ENCODE peak calls at places on chromosomes 6 and 20, in seven cellular contexts. One of them, this sample, is unnamed.

GRCh38 chr6:103122766-103123601 is 1729.5 kb downstream of the GRIK2 start:
- DNase-seq in H54: peak
- DNase-seq in GM13976: peak
- DNase-seq in smooth muscle cell of the brain vasculature: no peak
- DNase-seq in mesothelial cell of epicardium: peak
- DNase-seq in stimulated activated CD4-positive, alpha-beta T cell treated with anti-CD3 and anti-CD28 coated beads, Interleukin-15, amount 100 ng/mL, for 1 hour: no peak
- DNase-seq in cardiac fibroblast: peak
- DNase-seq in this sample: no peak

GRCh38 chr6:111813247-111814162 is 59.7 kb downstream of the FYN start:
- DNase-seq in stimulated activated CD4-positive, alpha-beta T cell treated with anti-CD3 and anti-CD28 coated beads, Interleukin-15, amount 100 ng/mL, for 1 hour: no peak
- DNase-seq in mesothelial cell of epicardium: no peak
- DNase-seq in GM13976: no peak
- DNase-seq in H54: no peak
- DNase-seq in cardiac fibroblast: peak
- DNase-seq in smooth muscle cell of the brain vasculature: no peak
- DNase-seq in this sample: no peak

GRCh38 chr6:85498596-85499258 is 48.8 kb downstream of the NT5E start:
- DNase-seq in mesothelial cell of epicardium: no peak
- DNase-seq in stimulated activated CD4-positive, alpha-beta T cell treated with anti-CD3 and anti-CD28 coated beads, Interleukin-15, amount 100 ng/mL, for 1 hour: no peak
- DNase-seq in cardiac fibroblast: peak
- DNase-seq in GM13976: no peak
- DNase-seq in smooth muscle cell of the brain vasculature: peak
- DNase-seq in H54: no peak
- DNase-seq in this sample: peak

GRCh38 chr6:50185006-50185405 is 135.3 kb upstream of the DEFB112 start:
- DNase-seq in stimulated activated CD4-positive, alpha-beta T cell treated with anti-CD3 and anti-CD28 coated beads, Interleukin-15, amount 100 ng/mL, for 1 hour: no peak
- DNase-seq in H54: peak
- DNase-seq in cardiac fibroblast: no peak
- DNase-seq in GM13976: no peak
- DNase-seq in mesothelial cell of epicardium: no peak
- DNase-seq in smooth muscle cell of the brain vasculature: no peak
- DNase-seq in this sample: no peak

GRCh38 chr6:16764188-16764950 is 3.1 kb upstream of the ATXN1 start:
- DNase-seq in GM13976: no peak
- DNase-seq in mesothelial cell of epicardium: no peak
- DNase-seq in stimulated activated CD4-positive, alpha-beta T cell treated with anti-CD3 and anti-CD28 coated beads, Interleukin-15, amount 100 ng/mL, for 1 hour: no peak
- DNase-seq in cardiac fibroblast: peak
- DNase-seq in smooth muscle cell of the brain vasculature: no peak
- DNase-seq in H54: no peak
- DNase-seq in this sample: no peak

GRCh38 chr20:34437330-34437986 is 74.4 kb downstream of the ITCH start:
- DNase-seq in mesothelial cell of epicardium: no peak
- DNase-seq in stimulated activated CD4-positive, alpha-beta T cell treated with anti-CD3 and anti-CD28 coated beads, Interleukin-15, amount 100 ng/mL, for 1 hour: no peak
- DNase-seq in smooth muscle cell of the brain vasculature: no peak
- DNase-seq in GM13976: no peak
- DNase-seq in H54: no peak
- DNase-seq in cardiac fibroblast: peak
- DNase-seq in this sample: no peak

GRCh38 chr20:26167499-26167898 is 470.8 kb upstream of the ZNF337 start:
- DNase-seq in GM13976: no peak
- DNase-seq in stimulated activated CD4-positive, alpha-beta T cell treated with anti-CD3 and anti-CD28 coated beads, Interleukin-15, amount 100 ng/mL, for 1 hour: no peak
- DNase-seq in mesothelial cell of epicardium: no peak
- DNase-seq in smooth muscle cell of the brain vasculature: no peak
- DNase-seq in cardiac fibroblast: peak
- DNase-seq in H54: no peak
- DNase-seq in this sample: no peak

GRCh38 chr6:160221423-160221822 is 37.2 kb downstream of the SLC22A2 start:
- DNase-seq in mesothelial cell of epicardium: no peak
- DNase-seq in stimulated activated CD4-positive, alpha-beta T cell treated with anti-CD3 and anti-CD28 coated beads, Interleukin-15, amount 100 ng/mL, for 1 hour: no peak
- DNase-seq in GM13976: no peak
- DNase-seq in H54: no peak
- DNase-seq in cardiac fibroblast: peak
- DNase-seq in smooth muscle cell of the brain vasculature: no peak
- DNase-seq in this sample: no peak

GRCh38 chr6:3139090-3139903 is 18.0 kb downstream of the TUBB2A start:
- DNase-seq in stimulated activated CD4-positive, alpha-beta T cell treated with anti-CD3 and anti-CD28 coated beads, Interleukin-15, amount 100 ng/mL, for 1 hour: no peak
- DNase-seq in smooth muscle cell of the brain vasculature: peak
- DNase-seq in mesothelial cell of epicardium: no peak
- DNase-seq in GM13976: peak
- DNase-seq in H54: no peak
- DNase-seq in cardiac fibroblast: peak
- DNase-seq in this sample: no peak

GRCh38 chr6:137728386-137729349 is 138.4 kb upstream of the TNFAIP3 start:
- DNase-seq in smooth muscle cell of the brain vasculature: no peak
- DNase-seq in GM13976: no peak
- DNase-seq in stimulated activated CD4-positive, alpha-beta T cell treated with anti-CD3 and anti-CD28 coated beads, Interleukin-15, amount 100 ng/mL, for 1 hour: no peak
- DNase-seq in mesothelial cell of epicardium: no peak
- DNase-seq in H54: peak
- DNase-seq in cardiac fibroblast: peak
- DNase-seq in this sample: no peak

GRCh38 chr6:3356056-3356823 is 97.5 kb downstream of the PSMG4 start:
- DNase-seq in smooth muscle cell of the brain vasculature: peak
- DNase-seq in stimulated activated CD4-positive, alpha-beta T cell treated with anti-CD3 and anti-CD28 coated beads, Interleukin-15, amount 100 ng/mL, for 1 hour: peak
- DNase-seq in GM13976: peak
- DNase-seq in mesothelial cell of epicardium: peak
- DNase-seq in H54: peak
- DNase-seq in cardiac fibroblast: peak
- DNase-seq in this sample: no peak

GRCh38 chr6:14010275-14010674 is 85.5 kb downstream of the RNF182 start:
- DNase-seq in GM13976: no peak
- DNase-seq in mesothelial cell of epicardium: no peak
- DNase-seq in cardiac fibroblast: no peak
- DNase-seq in stimulated activated CD4-positive, alpha-beta T cell treated with anti-CD3 and anti-CD28 coated beads, Interleukin-15, amount 100 ng/mL, for 1 hour: no peak
- DNase-seq in H54: no peak
- DNase-seq in smooth muscle cell of the brain vasculature: no peak
- DNase-seq in this sample: no peak

GRCh38 chr20:1489764-1490436 is 1.3 kb downstream of the SIRPB2 start:
- DNase-seq in H54: no peak
- DNase-seq in cardiac fibroblast: peak
- DNase-seq in GM13976: no peak
- DNase-seq in smooth muscle cell of the brain vasculature: no peak
- DNase-seq in mesothelial cell of epicardium: no peak
- DNase-seq in stimulated activated CD4-positive, alpha-beta T cell treated with anti-CD3 and anti-CD28 coated beads, Interleukin-15, amount 100 ng/mL, for 1 hour: no peak
- DNase-seq in this sample: no peak

GRCh38 chr6:112683106-112683505 is 336.0 kb downstream of the RFPL4B start:
- DNase-seq in cardiac fibroblast: peak
- DNase-seq in GM13976: no peak
- DNase-seq in stimulated activated CD4-positive, alpha-beta T cell treated with anti-CD3 and anti-CD28 coated beads, Interleukin-15, amount 100 ng/mL, for 1 hour: no peak
- DNase-seq in mesothelial cell of epicardium: no peak
- DNase-seq in smooth muscle cell of the brain vasculature: no peak
- DNase-seq in H54: no peak
- DNase-seq in this sample: no peak

GRCh38 chr20:38094373-38094775 is 60.8 kb downstream of the RPRD1B start:
- DNase-seq in stimulated activated CD4-positive, alpha-beta T cell treated with anti-CD3 and anti-CD28 coated beads, Interleukin-15, amount 100 ng/mL, for 1 hour: no peak
- DNase-seq in mesothelial cell of epicardium: no peak
- DNase-seq in smooth muscle cell of the brain vasculature: no peak
- DNase-seq in cardiac fibroblast: peak
- DNase-seq in GM13976: peak
- DNase-seq in H54: peak
- DNase-seq in this sample: no peak

GRCh38 chr6:140256213-140256612 is 881.8 kb upstream of the CITED2 start:
- DNase-seq in smooth muscle cell of the brain vasculature: no peak
- DNase-seq in cardiac fibroblast: peak
- DNase-seq in H54: no peak
- DNase-seq in mesothelial cell of epicardium: no peak
- DNase-seq in stimulated activated CD4-positive, alpha-beta T cell treated with anti-CD3 and anti-CD28 coated beads, Interleukin-15, amount 100 ng/mL, for 1 hour: no peak
- DNase-seq in GM13976: no peak
- DNase-seq in this sample: no peak

GRCh38 chr20:60269571-60270162 is 311.4 kb downstream of the CDH26 start:
- DNase-seq in H54: no peak
- DNase-seq in GM13976: no peak
- DNase-seq in mesothelial cell of epicardium: no peak
- DNase-seq in cardiac fibroblast: no peak
- DNase-seq in stimulated activated CD4-positive, alpha-beta T cell treated with anti-CD3 and anti-CD28 coated beads, Interleukin-15, amount 100 ng/mL, for 1 hour: no peak
- DNase-seq in smooth muscle cell of the brain vasculature: no peak
- DNase-seq in this sample: no peak

GRCh38 chr20:31570735-31571617 is 34.1 kb upstream of the ID1 start:
- DNase-seq in stimulated activated CD4-positive, alpha-beta T cell treated with anti-CD3 and anti-CD28 coated beads, Interleukin-15, amount 100 ng/mL, for 1 hour: no peak
- DNase-seq in GM13976: no peak
- DNase-seq in cardiac fibroblast: no peak
- DNase-seq in mesothelial cell of epicardium: no peak
- DNase-seq in H54: no peak
- DNase-seq in smooth muscle cell of the brain vasculature: no peak
- DNase-seq in this sample: no peak

GRCh38 chr20:59412896-59413295 is 112.5 kb downstream of the EDN3 start:
- DNase-seq in mesothelial cell of epicardium: no peak
- DNase-seq in smooth muscle cell of the brain vasculature: no peak
- DNase-seq in GM13976: no peak
- DNase-seq in cardiac fibroblast: no peak
- DNase-seq in stimulated activated CD4-positive, alpha-beta T cell treated with anti-CD3 and anti-CD28 coated beads, Interleukin-15, amount 100 ng/mL, for 1 hour: no peak
- DNase-seq in H54: no peak
- DNase-seq in this sample: no peak

GRCh38 chr20:64159711-64160110 is 4.5 kb upstream of the MYT1 start:
- DNase-seq in smooth muscle cell of the brain vasculature: no peak
- DNase-seq in H54: no peak
- DNase-seq in cardiac fibroblast: no peak
- DNase-seq in mesothelial cell of epicardium: no peak
- DNase-seq in GM13976: no peak
- DNase-seq in stimulated activated CD4-positive, alpha-beta T cell treated with anti-CD3 and anti-CD28 coated beads, Interleukin-15, amount 100 ng/mL, for 1 hour: no peak
- DNase-seq in this sample: no peak

GRCh38 chr6:153956807-153957206 is 82.2 kb upstream of the OPRM1 start:
- DNase-seq in GM13976: no peak
- DNase-seq in smooth muscle cell of the brain vasculature: no peak
- DNase-seq in H54: no peak
- DNase-seq in stimulated activated CD4-positive, alpha-beta T cell treated with anti-CD3 and anti-CD28 coated beads, Interleukin-15, amount 100 ng/mL, for 1 hour: no peak
- DNase-seq in mesothelial cell of epicardium: no peak
- DNase-seq in cardiac fibroblast: peak
- DNase-seq in this sample: no peak

GRCh38 chr6:149867876-149868640 is 3.9 kb upstream of the LRP11 start:
- DNase-seq in H54: peak
- DNase-seq in GM13976: no peak
- DNase-seq in smooth muscle cell of the brain vasculature: no peak
- DNase-seq in stimulated activated CD4-positive, alpha-beta T cell treated with anti-CD3 and anti-CD28 coated beads, Interleukin-15, amount 100 ng/mL, for 1 hour: no peak
- DNase-seq in mesothelial cell of epicardium: no peak
- DNase-seq in cardiac fibroblast: peak
- DNase-seq in this sample: no peak

GRCh38 chr20:48002517-48002970 is 217.3 kb upstream of the SULF2 start:
- DNase-seq in mesothelial cell of epicardium: no peak
- DNase-seq in stimulated activated CD4-positive, alpha-beta T cell treated with anti-CD3 and anti-CD28 coated beads, Interleukin-15, amount 100 ng/mL, for 1 hour: no peak
- DNase-seq in smooth muscle cell of the brain vasculature: no peak
- DNase-seq in H54: no peak
- DNase-seq in GM13976: peak
- DNase-seq in cardiac fibroblast: no peak
- DNase-seq in this sample: no peak

GRCh38 chr6:161943561-161943960 is 669.7 kb upstream of the AGPAT4 start:
- DNase-seq in GM13976: no peak
- DNase-seq in cardiac fibroblast: no peak
- DNase-seq in H54: no peak
- DNase-seq in stimulated activated CD4-positive, alpha-beta T cell treated with anti-CD3 and anti-CD28 coated beads, Interleukin-15, amount 100 ng/mL, for 1 hour: no peak
- DNase-seq in smooth muscle cell of the brain vasculature: no peak
- DNase-seq in mesothelial cell of epicardium: no peak
- DNase-seq in this sample: no peak

GRCh38 chr6:14382381-14383236 is 265.0 kb downstream of the CD83 start:
- DNase-seq in mesothelial cell of epicardium: no peak
- DNase-seq in cardiac fibroblast: no peak
- DNase-seq in stimulated activated CD4-positive, alpha-beta T cell treated with anti-CD3 and anti-CD28 coated beads, Interleukin-15, amount 100 ng/mL, for 1 hour: no peak
- DNase-seq in H54: no peak
- DNase-seq in GM13976: no peak
- DNase-seq in smooth muscle cell of the brain vasculature: no peak
- DNase-seq in this sample: no peak

GRCh38 chr6:46377209-46377608 is 114.0 kb downstream of the RCAN2 start:
- DNase-seq in stimulated activated CD4-positive, alpha-beta T cell treated with anti-CD3 and anti-CD28 coated beads, Interleukin-15, amount 100 ng/mL, for 1 hour: no peak
- DNase-seq in H54: no peak
- DNase-seq in cardiac fibroblast: no peak
- DNase-seq in mesothelial cell of epicardium: no peak
- DNase-seq in smooth muscle cell of the brain vasculature: no peak
- DNase-seq in GM13976: no peak
- DNase-seq in this sample: no peak

GRCh38 chr6:103011605-103012004 is 1618.1 kb downstream of the GRIK2 start:
- DNase-seq in mesothelial cell of epicardium: no peak
- DNase-seq in H54: no peak
- DNase-seq in GM13976: no peak
- DNase-seq in cardiac fibroblast: no peak
- DNase-seq in smooth muscle cell of the brain vasculature: no peak
- DNase-seq in stimulated activated CD4-positive, alpha-beta T cell treated with anti-CD3 and anti-CD28 coated beads, Interleukin-15, amount 100 ng/mL, for 1 hour: no peak
- DNase-seq in this sample: no peak

GRCh38 chr6:138517635-138518034 is 18.3 kb upstream of the NHSL1 start:
- DNase-seq in stimulated activated CD4-positive, alpha-beta T cell treated with anti-CD3 and anti-CD28 coated beads, Interleukin-15, amount 100 ng/mL, for 1 hour: peak
- DNase-seq in H54: no peak
- DNase-seq in GM13976: peak
- DNase-seq in cardiac fibroblast: peak
- DNase-seq in smooth muscle cell of the brain vasculature: no peak
- DNase-seq in mesothelial cell of epicardium: no peak
- DNase-seq in this sample: no peak

GRCh38 chr20:35111141-35111888 is 18.7 kb upstream of the TRPC4AP start:
- DNase-seq in H54: peak
- DNase-seq in cardiac fibroblast: peak
- DNase-seq in mesothelial cell of epicardium: no peak
- DNase-seq in stimulated activated CD4-positive, alpha-beta T cell treated with anti-CD3 and anti-CD28 coated beads, Interleukin-15, amount 100 ng/mL, for 1 hour: no peak
- DNase-seq in GM13976: no peak
- DNase-seq in smooth muscle cell of the brain vasculature: no peak
- DNase-seq in this sample: no peak

GRCh38 chr6:7115452-7116223 is 7.9 kb downstream of the RREB1 start:
- DNase-seq in mesothelial cell of epicardium: no peak
- DNase-seq in smooth muscle cell of the brain vasculature: no peak
- DNase-seq in cardiac fibroblast: no peak
- DNase-seq in GM13976: no peak
- DNase-seq in H54: no peak
- DNase-seq in stimulated activated CD4-positive, alpha-beta T cell treated with anti-CD3 and anti-CD28 coated beads, Interleukin-15, amount 100 ng/mL, for 1 hour: no peak
- DNase-seq in this sample: no peak

GRCh38 chr20:56187791-56188190 is 60.7 kb upstream of the MC3R start:
- DNase-seq in smooth muscle cell of the brain vasculature: no peak
- DNase-seq in stimulated activated CD4-positive, alpha-beta T cell treated with anti-CD3 and anti-CD28 coated beads, Interleukin-15, amount 100 ng/mL, for 1 hour: no peak
- DNase-seq in GM13976: no peak
- DNase-seq in H54: peak
- DNase-seq in mesothelial cell of epicardium: no peak
- DNase-seq in cardiac fibroblast: peak
- DNase-seq in this sample: no peak

GRCh38 chr6:22952076-22952475 is 382.7 kb downstream of the HDGFL1 start:
- DNase-seq in smooth muscle cell of the brain vasculature: no peak
- DNase-seq in H54: no peak
- DNase-seq in mesothelial cell of epicardium: no peak
- DNase-seq in GM13976: no peak
- DNase-seq in cardiac fibroblast: no peak
- DNase-seq in stimulated activated CD4-positive, alpha-beta T cell treated with anti-CD3 and anti-CD28 coated beads, Interleukin-15, amount 100 ng/mL, for 1 hour: no peak
- DNase-seq in this sample: no peak

GRCh38 chr6:47009583-47009982 is 32.5 kb downstream of the ADGRF1 start:
- DNase-seq in H54: no peak
- DNase-seq in stimulated activated CD4-positive, alpha-beta T cell treated with anti-CD3 and anti-CD28 coated beads, Interleukin-15, amount 100 ng/mL, for 1 hour: no peak
- DNase-seq in GM13976: no peak
- DNase-seq in cardiac fibroblast: no peak
- DNase-seq in smooth muscle cell of the brain vasculature: no peak
- DNase-seq in mesothelial cell of epicardium: no peak
- DNase-seq in this sample: no peak

GRCh38 chr20:11108102-11108842 is 434.5 kb upstream of the JAG1 start:
- DNase-seq in GM13976: no peak
- DNase-seq in cardiac fibroblast: peak
- DNase-seq in mesothelial cell of epicardium: no peak
- DNase-seq in H54: no peak
- DNase-seq in smooth muscle cell of the brain vasculature: no peak
- DNase-seq in stimulated activated CD4-positive, alpha-beta T cell treated with anti-CD3 and anti-CD28 coated beads, Interleukin-15, amount 100 ng/mL, for 1 hour: no peak
- DNase-seq in this sample: no peak

GRCh38 chr6:23145801-23146200 is 576.4 kb downstream of the HDGFL1 start:
- DNase-seq in mesothelial cell of epicardium: no peak
- DNase-seq in smooth muscle cell of the brain vasculature: no peak
- DNase-seq in stimulated activated CD4-positive, alpha-beta T cell treated with anti-CD3 and anti-CD28 coated beads, Interleukin-15, amount 100 ng/mL, for 1 hour: no peak
- DNase-seq in H54: no peak
- DNase-seq in cardiac fibroblast: no peak
- DNase-seq in GM13976: no peak
- DNase-seq in this sample: no peak

GRCh38 chr6:170093276-170093657 is 197.6 kb downstream of the DLL1 start:
- DNase-seq in smooth muscle cell of the brain vasculature: no peak
- DNase-seq in GM13976: no peak
- DNase-seq in H54: no peak
- DNase-seq in cardiac fibroblast: no peak
- DNase-seq in stimulated activated CD4-positive, alpha-beta T cell treated with anti-CD3 and anti-CD28 coated beads, Interleukin-15, amount 100 ng/mL, for 1 hour: no peak
- DNase-seq in mesothelial cell of epicardium: no peak
- DNase-seq in this sample: no peak

GRCh38 chr20:37615507-37616425 is 78.1 kb upstream of the CTNNBL1 start:
- DNase-seq in H54: peak
- DNase-seq in mesothelial cell of epicardium: peak
- DNase-seq in smooth muscle cell of the brain vasculature: no peak
- DNase-seq in cardiac fibroblast: peak
- DNase-seq in GM13976: peak
- DNase-seq in stimulated activated CD4-positive, alpha-beta T cell treated with anti-CD3 and anti-CD28 coated beads, Interleukin-15, amount 100 ng/mL, for 1 hour: peak
- DNase-seq in this sample: peak

GRCh38 chr6:19269341-19269898 is 567.8 kb upstream of the ID4 start:
- DNase-seq in H54: no peak
- DNase-seq in stimulated activated CD4-positive, alpha-beta T cell treated with anti-CD3 and anti-CD28 coated beads, Interleukin-15, amount 100 ng/mL, for 1 hour: no peak
- DNase-seq in cardiac fibroblast: no peak
- DNase-seq in mesothelial cell of epicardium: no peak
- DNase-seq in GM13976: no peak
- DNase-seq in smooth muscle cell of the brain vasculature: no peak
- DNase-seq in this sample: no peak

This sample was measured in glomerular endothelial cell.